ENCODE peak calls at places on chromosomes 4 and X, in eight cellular contexts. K is GM12878, R is heart left ventricle, A is uterus, B is HCT116, T is gastrocnemius medialis, P is breast epithelium, Q is Peyer's patch. W is an unnamed sample.

GRCh38 chr4:133581971-133582619 is 433.0 kb downstream of the PCDH10 start:
- DNase-seq in Q (no peak), A (no peak), P (no peak), K (no peak), B (no peak), T (no peak), R (no peak), W (no peak)

GRCh38 chr4:93659629-93660028 is 168.9 kb upstream of the ATOH1 start:
- DNase-seq in T (no peak), A (no peak), R (no peak), P (no peak), Q (no peak), B (no peak), K (no peak), W (no peak)

GRCh38 chr4:186037692-186038658 is 31.0 kb upstream of the TLR3 start:
- DNase-seq in R (peak; percentile 68), A (peak; percentile 37), B (peak; percentile 79), T (no peak), P (no peak), Q (no peak), K (peak; percentile 36), W (no peak)

GRCh38 chrX:84161641-84162040 is 26.4 kb downstream of the RPS6KA6 start:
- DNase-seq in P (no peak), R (no peak), K (no peak), T (no peak), A (no peak), B (no peak), Q (no peak), W (no peak)

GRCh38 chr4:76803522-76803921 is 94.4 kb downstream of the SOWAHB start:
- DNase-seq in P (no peak), Q (no peak), A (peak; percentile 64), R (no peak), B (no peak), T (no peak), K (no peak), W (no peak)

GRCh38 chr4:110196206-110196870 is 2.1 kb downstream of the ELOVL6 start:
- DNase-seq in P (no peak), T (no peak), K (no peak), A (peak; percentile 53), B (no peak), Q (peak; percentile 72), R (peak; percentile 60), W (peak; percentile 92)

GRCh38 chr4:142112451-142112850 is 476.1 kb downstream of the IL15 start:
- DNase-seq in T (no peak), Q (no peak), B (no peak), R (no peak), A (no peak), P (no peak), K (no peak), W (no peak)

GRCh38 chrX:68870357-68870756 is 41.5 kb downstream of the EFNB1 start:
- DNase-seq in T (no peak), R (no peak), P (no peak), Q (no peak), A (no peak), B (no peak), K (no peak), W (no peak)

GRCh38 chr4:65917486-65917885 is 247.2 kb upstream of the EPHA5 start:
- DNase-seq in B (no peak), T (no peak), P (no peak), Q (no peak), R (no peak), K (no peak), A (no peak), W (no peak)

GRCh38 chr4:1715002-1715761 is 3.1 kb upstream of the SLBP start:
- DNase-seq in P (no peak), K (no peak), Q (peak; percentile 45), T (no peak), R (no peak), A (no peak), B (no peak), W (no peak)

GRCh38 chr4:1718095-1718850 is 2.9 kb downstream of the TMEM129 start:
- DNase-seq in A (no peak), T (no peak), B (no peak), R (no peak), P (no peak), Q (no peak), K (no peak), W (peak; percentile 72)

GRCh38 chr4:1714303-1715001 is 2.3 kb upstream of the SLBP start:
- DNase-seq in A (no peak), T (no peak), Q (no peak), P (no peak), R (no peak), K (no peak), B (no peak), W (no peak)

GRCh38 chr4:1717129-1718094 is 3.7 kb downstream of the TMEM129 start:
- DNase-seq in R (no peak), T (no peak), Q (peak; percentile 48), B (no peak), P (no peak), A (no peak), K (no peak), W (no peak)

GRCh38 chr4:1716065-1716945 is 4.2 kb upstream of the SLBP start:
- DNase-seq in Q (peak; percentile 44), K (no peak), P (no peak), A (no peak), B (no peak), T (no peak), R (no peak), W (peak; percentile 9)
- TF ChIP-seq POLR2A in Q (no peak), K (no peak), P (no peak), A (no peak), B (no peak), T (no peak), R (no peak), W (no peak)

GRCh38 chrX:129433945-129434344 is 89.3 kb downstream of the SMARCA1 start:
- DNase-seq in R (no peak), T (no peak), Q (no peak), K (no peak), P (no peak), A (no peak), B (no peak), W (no peak)
- H3K27ac ChIP-seq in R (no peak overlapping the region), T (no peak overlapping the region), Q (no peak overlapping the region), K (no peak overlapping the region), P (no peak overlapping the region), A (no peak overlapping the region), B (no peak overlapping the region), W (no peak overlapping the region)

GRCh38 chrX:150509703-150510102 is 58.7 kb upstream of the MTM1 start:
- DNase-seq in T (no peak), B (no peak), R (no peak), Q (no peak), K (no peak), P (no peak), A (no peak), W (no peak)

GRCh38 chrX:150507251-150507856 is 61.1 kb upstream of the MTM1 start:
- DNase-seq in T (no peak), K (no peak), A (no peak), R (no peak), P (no peak), B (no peak), Q (peak; percentile 50), W (peak; percentile 34)

GRCh38 chrX:150506486-150506885 is 61.9 kb upstream of the MTM1 start:
- DNase-seq in P (no peak), T (no peak), B (no peak), A (no peak), Q (no peak), K (no peak), R (no peak), W (no peak)

GRCh38 chrX:150508018-150508417 is 60.4 kb upstream of the MTM1 start:
- DNase-seq in T (no peak), B (no peak), A (no peak), Q (no peak), K (no peak), P (no peak), R (no peak), W (no peak)

DNA sequence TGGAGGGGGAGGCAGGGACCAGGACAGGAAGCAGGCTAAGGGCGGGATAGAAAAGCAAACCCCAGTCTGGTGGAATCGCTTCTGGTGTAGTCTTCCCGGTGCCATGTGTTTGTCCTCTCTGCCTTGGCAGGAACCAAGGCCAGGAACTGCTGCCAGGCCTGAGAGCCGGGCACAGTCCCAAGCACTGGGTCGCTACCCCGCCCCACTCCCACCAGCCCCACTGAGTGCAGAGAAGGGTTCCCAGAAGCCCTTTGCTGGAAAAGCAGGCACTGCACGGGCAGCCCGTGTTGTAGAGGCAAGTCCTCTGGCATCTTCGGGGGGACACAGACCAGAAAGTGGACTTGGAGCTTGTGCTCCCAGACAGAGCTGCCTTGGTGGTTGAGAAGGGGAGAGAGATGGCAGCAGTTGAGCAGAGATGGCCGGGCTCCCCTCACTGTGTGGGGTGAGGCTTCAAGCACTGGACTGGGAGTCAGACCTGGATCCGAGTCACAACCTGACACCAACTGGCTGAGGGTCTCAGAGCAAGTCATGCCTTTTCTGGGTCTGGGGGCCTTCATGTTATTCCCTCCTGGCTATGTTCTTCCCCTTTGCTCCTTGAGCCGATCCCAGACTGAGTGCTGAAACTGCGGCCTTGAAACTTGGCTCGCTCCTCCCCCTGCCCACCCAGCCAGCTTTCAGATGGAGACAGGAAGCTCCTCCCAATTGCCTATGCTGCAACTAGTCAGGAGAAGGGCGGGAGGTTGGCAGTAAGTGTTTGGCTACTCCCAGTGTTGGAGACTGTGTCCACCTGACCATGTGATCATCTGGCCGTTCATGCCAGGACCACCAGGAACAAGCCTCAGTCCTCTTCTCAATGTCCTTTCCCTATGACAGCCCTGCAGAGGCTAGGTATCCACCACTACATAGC is 59.7 kb upstream of the MTM1 start:
- DNase-seq in T (peak; percentile 19), Q (no peak), R (peak; percentile 48), P (no peak), B (no peak), K (no peak), A (peak; percentile 58), W (peak; percentile 47)
- TF ChIP-seq POLR2A in T (no peak), Q (no peak), R (no peak), P (no peak), B (no peak), K (no peak), A (no peak), W (no peak)

DNA sequence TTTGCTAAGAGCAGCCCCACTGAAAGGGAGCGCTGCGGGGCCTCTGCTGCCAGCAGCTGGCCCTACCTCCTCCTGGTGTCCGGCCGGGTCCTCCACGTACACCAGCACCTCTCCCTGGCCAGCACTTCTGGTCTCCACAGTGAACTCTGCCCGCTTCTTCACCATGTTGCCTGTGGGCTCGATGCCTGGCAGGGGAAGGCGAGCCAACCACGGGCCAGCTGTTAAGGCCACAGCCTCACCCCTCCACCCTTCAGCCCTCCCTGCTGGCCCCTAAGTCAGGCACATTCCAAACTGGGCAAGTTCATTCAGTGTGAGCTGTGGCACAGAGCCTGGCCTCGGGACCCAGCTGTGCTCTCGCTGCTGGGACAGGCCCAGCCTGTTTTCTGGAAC is 7.8 kb downstream of the FLNA start:
- DNase-seq in K (no peak), T (peak; percentile 31), R (peak; percentile 62), B (no peak), A (no peak), P (no peak), Q (no peak), W (peak; percentile 39)
- H3K27ac ChIP-seq in K (no peak overlapping the region), T (peak overlapping the region; percentile 77), R (peak overlapping the region; percentile 71), B (no peak overlapping the region), A (peak overlapping the region; percentile 98), P (peak overlapping the region; percentile 91), Q (peak overlapping the region; percentile 13), W (peak overlapping the region; percentile 27)

GRCh38 chrX:73214366-73215094 is at the start of gene NAP1L2:
- DNase-seq in T (no peak), B (no peak), P (no peak), A (peak; percentile 41), K (no peak), Q (no peak), R (peak; percentile 38), W (peak; percentile 61)
- TF ChIP-seq POLR2A in T (no peak), B (no peak), P (no peak), A (peak; percentile 27), K (peak; percentile 83), Q (no peak), R (no peak), W (peak; percentile 28)